ENCODE peak calls at places on chromosomes 1 and 21, in ten cellular contexts. O, C, E, L, F, I, M, Z, W and A are unnamed samples.

GRCh38 chr1:207336559-207337467 is 15.3 kb downstream of the CD55 start:
- DNase-seq in Z (peak), F (peak), O (no peak), E (no peak), C (no peak), W (peak), I (peak), M (peak), L (peak), A (no peak)

GRCh38 chr1:214439352-214440119 is 111.9 kb downstream of the PTPN14 start:
- DNase-seq in Z (no peak), E (peak), L (no peak), W (peak), C (peak), I (peak), M (peak), O (no peak), F (no peak), A (no peak)

GRCh38 chr1:39238476-39238875 is 34.0 kb downstream of the MACF1 start:
- DNase-seq in M (no peak), I (peak), O (no peak), E (peak), L (peak), W (peak), C (no peak), F (no peak), Z (no peak), A (no peak)

GRCh38 chr1:185603158-185603557 is 131.0 kb upstream of the HMCN1 start:
- DNase-seq in M (peak), E (no peak), L (no peak), F (no peak), I (no peak), Z (no peak), O (no peak), W (no peak), C (no peak), A (no peak)

GRCh38 chr1:24540906-24541710 is 14.8 kb upstream of the NCMAP start:
- DNase-seq in I (peak), M (peak), Z (peak), F (no peak), E (peak), L (peak), W (peak), C (no peak), O (no peak), A (peak)

GRCh38 chr21:36792505-36792967 is 93.6 kb downstream of the SIM2 start:
- DNase-seq in F (no peak), C (no peak), O (no peak), E (no peak), W (no peak), L (peak), Z (no peak), I (no peak), M (no peak), A (no peak)

GRCh38 chr1:27257155-27257554 is 22.7 kb downstream of the WDTC1 start:
- DNase-seq in L (no peak), Z (no peak), I (peak), O (no peak), C (no peak), F (no peak), W (no peak), E (no peak), M (no peak), A (no peak)

GRCh38 chr1:19435851-19436465 is 49.4 kb downstream of the CAPZB start:
- DNase-seq in Z (no peak), F (no peak), C (no peak), E (peak), L (peak), O (no peak), I (peak), W (no peak), M (no peak), A (no peak)

GRCh38 chr1:51693420-51694144 is 76.7 kb downstream of the OSBPL9 start:
- DNase-seq in E (peak), I (peak), O (no peak), Z (peak), C (no peak), M (peak), F (no peak), L (no peak), W (no peak), A (no peak)

GRCh38 chr21:41603476-41603875 is 95.5 kb upstream of the TMPRSS2 start:
- DNase-seq in Z (no peak), W (no peak), M (no peak), F (no peak), O (no peak), E (no peak), C (no peak), I (no peak), L (no peak), A (no peak)

GRCh38 chr1:225508538-225509375 is 80.9 kb upstream of the LBR start:
- DNase-seq in I (peak), M (no peak), C (peak), O (no peak), W (peak), Z (peak), F (no peak), L (peak), E (peak), A (peak)

GRCh38 chr1:175555266-175555665 is 188.1 kb downstream of the TNR start:
- DNase-seq in L (peak), Z (no peak), W (no peak), E (no peak), O (no peak), F (no peak), M (no peak), C (no peak), I (peak), A (no peak)

GRCh38 chr1:159986531-159986930 is 32.5 kb upstream of the SLAMF9 start:
- DNase-seq in M (no peak), W (no peak), O (no peak), Z (no peak), I (no peak), C (no peak), E (no peak), F (no peak), L (no peak), A (no peak)

GRCh38 chr1:3522564-3523270 is 68.3 kb downstream of the ARHGEF16 start:
- DNase-seq in M (no peak), L (peak), I (peak), E (peak), C (no peak), Z (no peak), W (peak), F (no peak), O (no peak), A (no peak)

GRCh38 chr1:9825101-9826074 is 1.6 kb upstream of the CLSTN1 start:
- DNase-seq in I (peak), L (peak), Z (peak), F (peak), M (peak), E (peak), W (peak), C (peak), O (no peak), A (peak)

GRCh38 chr1:205325334-205325884 is 3.9 kb upstream of the NUAK2 start:
- DNase-seq in Z (peak), O (no peak), C (peak), E (peak), F (peak), M (peak), I (peak), L (peak), W (peak), A (peak)

GRCh38 chr1:155715777-155716176 is 26.9 kb downstream of the DAP3 start:
- DNase-seq in E (no peak), Z (no peak), L (no peak), I (no peak), O (no peak), C (no peak), M (no peak), F (no peak), W (no peak), A (no peak)

GRCh38 chr1:2451744-2452582 is 24.1 kb upstream of the PLCH2 start:
- DNase-seq in I (peak), F (no peak), E (peak), W (peak), M (no peak), C (no peak), O (no peak), Z (peak), L (peak), A (no peak)

GRCh38 chr1:56654126-56654923 is 9.2 kb downstream of the PRKAA2 start:
- DNase-seq in Z (no peak), W (no peak), O (no peak), C (no peak), I (no peak), F (no peak), M (no peak), L (no peak), E (no peak), A (no peak)

GRCh38 chr1:2336499-2336898 is 54.9 kb downstream of the MORN1 start:
- DNase-seq in F (no peak), Z (no peak), O (no peak), I (no peak), E (no peak), M (no peak), L (no peak), W (no peak), C (no peak), A (no peak)

GRCh38 chr1:235919797-235920475 is 53.2 kb upstream of the LYST start:
- DNase-seq in Z (no peak), M (no peak), I (peak), L (peak), C (no peak), W (peak), E (peak), F (no peak), O (no peak), A (no peak)

GRCh38 chr21:41831453-41831831 is 47.7 kb downstream of the PRDM15 start:
- DNase-seq in E (no peak), O (no peak), W (no peak), I (no peak), F (no peak), C (no peak), Z (no peak), M (no peak), L (no peak), A (no peak)

GRCh38 chr1:202589190-202589680 is 121.0 kb downstream of the SYT2 start:
- DNase-seq in E (peak), I (peak), W (peak), F (no peak), O (no peak), Z (peak), C (peak), M (peak), L (peak), A (peak)

GRCh38 chr21:36504067-36505058 is 24.4 kb upstream of the CLDN14 start:
- DNase-seq in L (peak), I (peak), M (peak), O (no peak), F (no peak), W (peak), E (peak), C (peak), Z (peak), A (peak)

GRCh38 chr1:47865881-47866535 is 131.2 kb downstream of the TRABD2B start:
- DNase-seq in Z (no peak), E (no peak), W (peak), L (no peak), M (no peak), C (no peak), F (no peak), O (no peak), I (no peak), A (no peak)

GRCh38 chr1:231107600-231108326 is 54.1 kb upstream of the TRIM67 start:
- DNase-seq in I (no peak), F (no peak), W (no peak), Z (no peak), M (no peak), E (no peak), L (no peak), C (peak), O (peak), A (no peak)

GRCh38 chr1:176566004-176566975 is 103.3 kb downstream of the PAPPA2 start:
- DNase-seq in E (peak), Z (no peak), F (no peak), C (no peak), L (peak), O (no peak), M (no peak), I (peak), W (no peak), A (no peak)

GRCh38 chr1:8059161-8059622 is 33.1 kb upstream of the ERRFI1 start:
- DNase-seq in M (no peak), C (no peak), F (no peak), I (peak), W (no peak), O (no peak), Z (no peak), E (peak), L (peak), A (no peak)

GRCh38 chr1:92850019-92850418 is 18.2 kb downstream of the RPL5 start:
- DNase-seq in E (no peak), F (no peak), L (no peak), W (no peak), Z (no peak), I (no peak), M (no peak), O (no peak), C (no peak), A (no peak)

GRCh38 chr1:77605246-77606026 is 77.0 kb downstream of the ZZZ3 start:
- DNase-seq in M (no peak), C (no peak), O (no peak), W (peak), F (no peak), I (peak), L (peak), E (peak), Z (no peak), A (no peak)

GRCh38 chr1:197541411-197541810 is 233.9 kb downstream of the DENND1B start:
- DNase-seq in E (no peak), I (no peak), O (no peak), W (no peak), Z (no peak), C (peak), F (no peak), L (no peak), M (no peak), A (no peak)

GRCh38 chr1:61114178-61114870 is 32.0 kb downstream of the NFIA start:
- DNase-seq in L (no peak), F (no peak), I (no peak), W (no peak), C (no peak), O (no peak), M (no peak), Z (no peak), E (no peak), A (no peak)

GRCh38 chr1:43434256-43434655 is 19.5 kb downstream of the HYI start:
- DNase-seq in O (no peak), Z (no peak), L (no peak), E (no peak), F (no peak), I (no peak), W (no peak), M (no peak), C (no peak), A (no peak)

GRCh38 chr1:43312212-43312623 is 11.4 kb downstream of the TIE1 start:
- DNase-seq in W (no peak), O (no peak), E (no peak), F (no peak), M (no peak), L (no peak), I (no peak), Z (no peak), C (no peak), A (no peak)

GRCh38 chr1:37987679-37988078 is 2.1 kb downstream of the SF3A3 start:
- DNase-seq in I (no peak), E (no peak), O (no peak), W (no peak), C (no peak), F (no peak), M (no peak), Z (no peak), L (no peak), A (no peak)

GRCh38 chr1:59500970-59501742 is 204.3 kb downstream of the FGGY start:
- DNase-seq in E (no peak), Z (no peak), F (no peak), C (no peak), I (no peak), M (no peak), W (no peak), L (no peak), O (no peak), A (no peak)

GRCh38 chr1:178501705-178502329 is 5.1 kb upstream of the CLEC20A start:
- DNase-seq in L (peak), F (peak), Z (peak), C (peak), M (peak), O (no peak), E (peak), W (peak), I (peak), A (peak)

GRCh38 chr1:58649555-58649954 is 50.3 kb downstream of the MYSM1 start:
- DNase-seq in Z (no peak), E (no peak), O (no peak), C (no peak), W (no peak), L (no peak), F (no peak), M (no peak), I (no peak), A (no peak)

GRCh38 chr21:16424331-16424749 is 694.6 kb downstream of the USP25 start:
- DNase-seq in Z (no peak), O (no peak), M (no peak), I (peak), W (no peak), F (no peak), E (no peak), C (no peak), L (no peak), A (no peak)
- H3K4me3 ChIP-seq in Z (no peak), O (peak), M (no peak), I (peak), W (no peak), F (no peak), E (no peak), C (no peak), L (no peak), A (no peak)

DNA sequence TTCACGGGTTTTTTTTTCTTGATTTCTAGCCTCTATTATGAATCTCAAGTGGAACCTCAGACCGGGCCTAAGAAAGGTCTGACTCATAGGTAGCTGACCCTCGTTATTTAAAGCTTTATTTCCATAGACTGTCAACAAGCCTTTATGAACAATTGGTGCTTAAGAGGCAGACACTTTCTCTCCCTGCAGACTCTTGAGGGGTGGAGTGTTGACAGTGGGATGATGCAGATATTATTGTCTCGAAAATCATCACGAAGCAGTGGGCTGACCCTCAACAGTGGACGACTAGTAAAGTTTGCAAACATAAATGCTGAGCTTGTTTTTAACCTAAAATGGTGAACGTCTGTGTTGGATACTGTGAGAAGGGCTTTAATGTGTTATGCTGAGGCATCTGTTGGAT is 1.8 kb downstream of the SFT2D2 start:
- DNase-seq in E (peak), L (peak), M (no peak), F (no peak), W (no peak), O (no peak), I (peak), C (no peak), Z (no peak), A (no peak)
- H3K4me3 ChIP-seq in E (peak), L (peak), M (peak), F (no peak), W (no peak), O (peak), I (peak), C (no peak), Z (peak), A (no peak)

GRCh38 chr1:169890761-169891538 is 2.7 kb downstream of the SCYL3 start:
- DNase-seq in C (peak), W (peak), L (no peak), Z (no peak), F (peak), O (no peak), M (no peak), I (no peak), E (no peak), A (no peak)
- H3K4me3 ChIP-seq in C (no peak), W (no peak), L (no peak), Z (peak), F (peak), O (no peak), M (peak), I (no peak), E (no peak), A (peak)

GRCh38 chr1:145994391-145995120 is 1.8 kb downstream of the TXNIP start:
- DNase-seq in L (no peak), W (no peak), O (no peak), E (no peak), M (peak), Z (no peak), C (no peak), I (no peak), F (no peak), A (peak)

GRCh38 chr1:145993618-145994390 is 2.6 kb downstream of the TXNIP start:
- DNase-seq in O (no peak), W (no peak), L (no peak), C (no peak), I (no peak), Z (no peak), E (no peak), M (peak), F (no peak), A (no peak)

GRCh38 chr1:145991799-145992412 is 4.5 kb downstream of the TXNIP start:
- DNase-seq in W (no peak), E (no peak), L (peak), F (no peak), M (peak), I (no peak), C (no peak), Z (no peak), O (no peak), A (no peak)

GRCh38 chr1:145992502-145992936 is 3.9 kb downstream of the TXNIP start:
- DNase-seq in I (no peak), E (no peak), F (no peak), W (no peak), M (peak), C (no peak), Z (no peak), L (no peak), O (no peak), A (no peak)

GRCh38 chr1:145992958-145993617 is 3.3 kb downstream of the TXNIP start:
- DNase-seq in I (no peak), L (no peak), Z (no peak), E (no peak), F (no peak), M (peak), O (no peak), W (no peak), C (no peak), A (no peak)
- H3K4me3 ChIP-seq in I (peak), L (peak), Z (no peak), E (peak), F (peak), M (peak), O (peak), W (peak), C (no peak), A (peak)